ENCODE peak calls at places on chromosomes 1 and 21, in four cellular contexts. G is PC-9, E is pancreas, L is AG10803. Q is an unnamed sample.

GRCh38 chr1:185495898-185496297 is 178.9 kb upstream of the IVNS1ABP start:
- DNase-seq in G (no peak), E (no peak), L (no peak), Q (no peak)

GRCh38 chr1:167805041-167805556 is 83.3 kb downstream of the MPZL1 start:
- DNase-seq in L (peak; percentile 26), E (no peak), G (no peak), Q (no peak)

GRCh38 chr1:88549536-88549935 is 134.5 kb upstream of the PKN2 start:
- DNase-seq in L (peak; percentile 5), G (no peak), E (no peak), Q (no peak)

GRCh38 chr1:58896211-58897183 is 112.7 kb upstream of the JUN start:
- DNase-seq in E (peak; percentile 82), L (no peak), G (peak; percentile 78), Q (no peak)

GRCh38 chr1:12600880-12601633 is 17.0 kb downstream of the DHRS3 start:
- DNase-seq in L (no peak), G (no peak), E (no peak), Q (no peak)

GRCh38 chr1:10374442-10374860 is 24.4 kb upstream of the PGD start:
- DNase-seq in G (no peak), L (peak; percentile 31), E (no peak), Q (no peak)

GRCh38 chr1:221223281-221223680 is 344.0 kb downstream of the HLX start:
- DNase-seq in L (no peak), E (no peak), G (no peak), Q (no peak)

GRCh38 chr1:8422439-8423133 is 104.7 kb downstream of the SLC45A1 start:
- DNase-seq in L (peak; percentile 42), E (no peak), G (no peak), Q (no peak)

GRCh38 chr1:2523891-2524609 is 2.3 kb downstream of the PANK4 start:
- DNase-seq in L (no peak), E (no peak), G (no peak), Q (no peak)

GRCh38 chr1:97013904-97014303 is 292.3 kb downstream of the PTBP2 start:
- DNase-seq in L (peak; percentile 46), G (no peak), E (no peak), Q (no peak)

GRCh38 chr1:247681288-247681897 is 1.9 kb upstream of the OR13G1 start:
- DNase-seq in E (peak; percentile 22), G (peak; percentile 9), L (peak; percentile 4), Q (peak; percentile 4)

GRCh38 chr1:166840309-166841302 is 1.3 kb downstream of the POGK start:
- DNase-seq in G (no peak), L (peak; percentile 35), E (peak; percentile 52), Q (no peak)

GRCh38 chr1:101247404-101248287 is 10.8 kb downstream of the S1PR1 start:
- DNase-seq in E (no peak), G (no peak), L (no peak), Q (no peak)

GRCh38 chr1:209756608-209757445 is 974 bp downstream of the TRAF3IP3 start:
- DNase-seq in E (peak; percentile 31), L (no peak), G (no peak), Q (no peak)

GRCh38 chr1:51643362-51643761 is 26.5 kb downstream of the OSBPL9 start:
- DNase-seq in E (no peak), L (no peak), G (no peak), Q (no peak)

GRCh38 chr1:21775985-21776562 is 6.9 kb downstream of the USP48 start:
- DNase-seq in L (peak; percentile 75), G (no peak), E (no peak), Q (no peak)

GRCh38 chr1:21775542-21775899 is 7.4 kb downstream of the USP48 start:
- DNase-seq in G (no peak), L (no peak), E (no peak), Q (no peak)

GRCh38 chr1:21774835-21775541 is 8.0 kb downstream of the USP48 start:
- DNase-seq in L (no peak), E (no peak), G (no peak), Q (no peak)

GRCh38 chr1:21778405-21778727 is 4.6 kb downstream of the USP48 start:
- DNase-seq in G (no peak), E (no peak), L (no peak), Q (no peak)

DNA sequence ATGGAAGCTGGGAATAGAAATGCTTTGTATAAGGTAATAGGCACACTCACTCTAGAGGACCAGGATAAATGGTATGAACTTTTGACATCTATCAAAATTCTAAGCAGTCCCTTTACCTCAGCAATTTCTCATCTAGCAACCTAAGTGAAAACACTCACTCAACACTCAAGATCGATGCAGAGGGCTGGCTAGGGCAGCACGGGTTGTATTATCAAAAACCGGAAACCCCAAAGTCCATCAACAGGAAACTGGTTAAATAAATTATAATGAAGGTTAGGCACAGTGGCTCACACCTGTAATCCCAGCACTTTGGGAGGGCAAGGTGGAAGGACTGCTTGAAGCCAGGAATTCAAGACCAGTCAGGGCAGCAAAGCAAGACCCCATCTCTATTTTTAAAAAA is 9.4 kb downstream of the USP48 start:
- DNase-seq in L (no peak), G (no peak), E (no peak), Q (no peak)
- H3K4me3 ChIP-seq in L (no peak overlapping the region), G (no peak overlapping the region), E (no peak overlapping the region), Q (no peak overlapping the region)

DNA sequence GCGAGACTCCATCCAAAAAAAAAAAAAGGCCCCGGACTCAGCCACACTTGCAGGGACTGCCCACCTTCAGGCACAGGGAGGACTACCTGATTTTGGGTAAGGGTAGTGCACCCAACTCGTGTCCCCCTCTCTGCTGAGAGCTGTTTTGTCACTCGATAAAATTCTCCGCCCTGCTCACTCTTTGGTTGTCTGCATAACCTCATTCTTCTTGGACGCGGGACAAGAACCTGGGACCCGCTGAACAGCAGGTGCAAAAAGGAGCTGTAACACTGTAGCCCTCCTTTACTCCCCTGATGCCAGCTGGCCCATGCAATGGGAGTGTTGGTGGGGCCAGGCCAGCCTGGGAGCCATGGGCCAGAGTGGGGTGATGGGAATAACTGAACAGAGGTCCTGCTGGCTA is 10.6 kb downstream of the S100B start:
- DNase-seq in L (no peak), E (no peak), G (no peak), Q (no peak)
- H3K4me3 ChIP-seq in L (no peak overlapping the region), E (no peak overlapping the region), G (no peak overlapping the region), Q (no peak overlapping the region)

DNA sequence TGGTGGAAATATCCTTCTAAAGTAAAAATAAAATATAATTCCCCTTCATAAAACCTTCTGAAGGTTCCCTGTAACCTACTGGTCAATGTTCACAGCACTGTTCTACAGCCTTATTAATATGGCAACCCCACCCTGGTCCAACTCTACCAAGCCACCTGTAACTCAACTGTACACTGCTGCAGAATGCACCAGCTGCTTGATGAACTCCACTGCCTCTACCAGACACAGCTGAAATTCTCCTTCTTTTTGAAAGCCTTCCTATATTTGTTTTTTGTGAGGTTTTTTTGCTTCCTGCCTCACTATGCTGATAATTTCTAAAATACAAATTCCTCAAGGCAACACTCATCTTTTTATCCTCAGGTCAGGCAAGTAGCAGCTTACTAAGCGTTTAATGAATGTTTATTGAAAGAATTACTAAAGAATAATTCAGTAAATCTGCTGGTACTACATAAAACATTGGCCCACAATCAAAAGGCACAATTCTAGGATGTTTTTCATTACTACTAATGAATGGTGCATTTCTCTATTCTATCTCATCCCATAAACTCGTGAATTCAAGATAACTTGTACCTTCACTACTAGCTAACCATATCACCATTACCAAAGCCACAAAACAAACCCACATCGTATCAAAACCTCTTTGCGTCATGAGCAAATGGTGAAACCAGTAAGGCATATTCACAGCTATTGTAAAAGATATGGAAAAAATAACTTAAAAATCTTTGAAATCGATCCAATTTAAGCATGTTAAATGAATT is 2.4 kb downstream of the SSX2IP start:
- DNase-seq in E (no peak), G (no peak), L (peak; percentile 64), Q (no peak)
- H3K4me3 ChIP-seq in E (no peak overlapping the region), G (no peak overlapping the region), L (no peak overlapping the region), Q (peak overlapping the region; percentile 63)

GRCh38 chr1:41547336-41547735 is 62.9 kb upstream of the EDN2 start:
- DNase-seq in L (no peak), G (no peak), E (peak; percentile 7), Q (no peak)

GRCh38 chr1:41547781-41548560 is 63.5 kb upstream of the EDN2 start:
- DNase-seq in E (no peak), L (no peak), G (no peak), Q (no peak)

GRCh38 chr1:41542196-41542955 is 57.9 kb upstream of the EDN2 start:
- DNase-seq in E (no peak), G (no peak), L (no peak), Q (no peak)

GRCh38 chr1:41541592-41541952 is 57.1 kb upstream of the EDN2 start:
- DNase-seq in E (no peak), G (no peak), L (no peak), Q (no peak)

GRCh38 chr1:41545996-41546938 is 61.8 kb upstream of the EDN2 start:
- DNase-seq in E (peak; percentile 5), L (peak; percentile 67), G (no peak), Q (no peak)
- H3K4me3 ChIP-seq in E (no peak overlapping the region), L (no peak overlapping the region), G (no peak overlapping the region), Q (no peak overlapping the region)

DNA sequence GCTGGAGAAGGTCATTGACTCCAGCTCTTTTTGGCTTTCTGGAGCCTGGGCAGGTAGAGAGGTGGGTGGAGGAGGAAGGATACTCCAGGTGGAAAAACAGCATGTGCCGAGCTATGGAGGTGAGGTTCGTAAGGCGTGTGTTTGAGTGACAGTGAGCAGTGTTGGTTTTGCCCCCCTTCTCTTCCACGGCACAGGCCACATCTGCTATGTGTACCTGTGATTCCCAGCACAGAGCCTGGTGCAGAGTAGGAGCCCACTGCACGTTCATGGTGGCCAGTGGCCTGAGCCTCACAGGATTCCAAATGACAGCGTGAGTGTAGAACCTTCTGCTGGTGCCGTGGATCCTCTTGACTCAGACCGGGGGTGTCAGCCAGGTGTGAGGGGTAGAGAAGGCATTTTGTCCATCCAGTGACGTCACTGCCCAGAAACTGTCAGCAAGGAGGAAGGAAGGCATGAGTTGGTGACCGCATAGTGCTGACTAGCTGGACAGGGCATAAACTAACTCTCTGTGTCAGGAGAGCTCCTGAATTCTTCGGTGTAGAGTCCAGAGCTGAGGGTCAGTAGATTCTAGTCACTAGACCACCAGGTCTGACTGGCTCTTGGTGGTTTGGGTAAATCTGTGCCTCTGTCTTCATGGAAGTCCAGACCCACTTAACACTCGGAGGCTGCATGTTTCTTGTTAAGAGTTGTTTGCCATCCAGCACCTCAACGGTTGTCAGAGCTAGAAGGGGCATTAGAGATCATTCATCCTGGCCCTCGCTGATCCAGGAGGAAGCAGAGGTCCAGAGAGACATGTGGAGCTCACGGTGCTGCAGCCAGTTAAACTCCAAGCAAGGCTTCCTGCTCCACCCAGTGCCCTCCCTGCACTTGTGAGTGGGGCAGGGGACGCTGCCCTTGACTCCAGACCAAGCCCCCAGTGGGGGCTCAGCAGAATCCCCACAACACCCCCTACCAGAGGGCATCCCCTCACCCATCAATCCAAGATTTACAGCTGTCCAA is 3.8 kb downstream of the QSOX1 start:
- DNase-seq in G (no peak), L (no peak), E (peak; percentile 73), Q (no peak)
- H3K4me3 ChIP-seq in G (peak overlapping the region; percentile 80), L (no peak overlapping the region), E (peak overlapping the region; percentile 9), Q (no peak overlapping the region)

DNA sequence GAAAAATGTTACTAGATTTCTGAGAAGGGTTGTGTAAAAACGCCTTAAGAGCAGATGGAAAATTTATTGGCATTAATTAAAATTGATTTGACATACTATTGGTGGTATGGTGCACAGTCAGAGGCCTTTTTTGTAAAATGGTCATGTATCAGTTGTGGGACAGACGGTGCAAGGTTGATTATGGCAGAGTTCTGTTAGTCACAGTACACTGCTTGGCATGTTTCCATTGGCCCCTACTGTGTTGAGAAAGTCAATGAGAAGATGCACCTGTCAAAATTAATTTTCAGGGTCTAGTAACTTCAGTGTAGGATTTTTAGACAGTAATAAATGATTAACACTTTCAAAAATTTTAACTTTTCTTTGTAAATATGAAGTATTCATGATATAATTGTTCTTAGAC is 4.4 kb downstream of the B3GALT2 start:
- DNase-seq in L (no peak), G (no peak), E (no peak), Q (no peak)
- H3K4me3 ChIP-seq in L (no peak overlapping the region), G (no peak overlapping the region), E (no peak overlapping the region), Q (no peak overlapping the region)

Q was measured in HFF-Myc.